ENCODE peak calls at places on chromosomes 16 and 17, in six cellular contexts. K, S, M, F, T and A are unnamed samples.
A peak's percentile ranks its signal among the peaks of the same experiment; 100 is the strongest.

GRCh38 chr17:19383681-19384470 is 3.1 kb downstream of the MFAP4 start:
- DNase-seq in F (no peak), S (no peak), T (no peak), K (no peak), M (no peak), A (no peak)

GRCh38 chr16:22012241-22012640 is 4.3 kb downstream of the MOSMO start:
- DNase-seq in F (no peak), M (no peak), K (no peak), S (no peak), T (no peak), A (no peak)

GRCh38 chr16:47905771-47906170 is 250.0 kb downstream of the ABCC12 start:
- DNase-seq in F (no peak), T (no peak), M (no peak), S (no peak), K (no peak), A (no peak)

GRCh38 chr17:78986048-78986648 is 6.4 kb upstream of the LGALS3BP start:
- DNase-seq in S (no peak), T (peak; percentile 43), F (no peak), M (peak; percentile 63), K (no peak), A (peak; percentile 60)

GRCh38 chr16:65710107-65710506 is 588.2 kb upstream of the CDH11 start:
- DNase-seq in M (no peak), S (no peak), T (no peak), F (no peak), K (no peak), A (no peak)

GRCh38 chr16:24986512-24987303 is 28.5 kb downstream of the ARHGAP17 start:
- DNase-seq in T (peak; percentile 83), F (no peak), S (no peak), K (no peak), M (peak; percentile 45), A (peak; percentile 91)

GRCh38 chr17:61457226-61457983 is 5.2 kb downstream of the TBX4 start:
- DNase-seq in M (no peak), S (no peak), F (no peak), T (no peak), K (no peak), A (no peak)

GRCh38 chr17:56499799-56500388 is 93.6 kb upstream of the NOG start:
- DNase-seq in M (peak; percentile 23), T (peak; percentile 24), S (no peak), K (peak; percentile 57), F (no peak), A (peak; percentile 47)

GRCh38 chr17:37743875-37744632 is 805 bp downstream of the HNF1B start:
- DNase-seq in T (peak; percentile 61), K (no peak), M (no peak), F (no peak), S (no peak), A (no peak)
- TF ChIP-seq EZH2 in T (no peak), K (no peak), M (no peak), F (no peak), S (peak; percentile 97), A (peak; percentile 99)

GRCh38 chr17:45131616-45132301 is 556 bp downstream of the PLCD3 start:
- DNase-seq in F (no peak), M (peak; percentile 65), T (no peak), S (no peak), K (no peak), A (peak; percentile 49)

GRCh38 chr17:45132302-45132568 is at the start of gene PLCD3:
- DNase-seq in M (no peak), T (no peak), K (no peak), S (no peak), F (no peak), A (no peak)

GRCh38 chr17:45131294-45131615 is 1.1 kb downstream of the PLCD3 start:
- DNase-seq in F (no peak), S (no peak), T (no peak), K (no peak), M (no peak), A (no peak)

GRCh38 chr17:45130640-45131293 is 1.5 kb downstream of the PLCD3 start:
- DNase-seq in K (no peak), F (no peak), S (no peak), T (no peak), M (peak; percentile 17), A (no peak)

GRCh38 chr17:45132569-45133463 is 501 bp upstream of the PLCD3 start:
- DNase-seq in F (no peak), T (peak; percentile 66), K (peak; percentile 67), S (no peak), M (peak; percentile 91), A (peak; percentile 83)
- TF ChIP-seq POLR2A in F (peak; percentile 62), T (peak; percentile 82), K (no peak), S (no peak), M (peak; percentile 59), A (peak; percentile 78)

DNA sequence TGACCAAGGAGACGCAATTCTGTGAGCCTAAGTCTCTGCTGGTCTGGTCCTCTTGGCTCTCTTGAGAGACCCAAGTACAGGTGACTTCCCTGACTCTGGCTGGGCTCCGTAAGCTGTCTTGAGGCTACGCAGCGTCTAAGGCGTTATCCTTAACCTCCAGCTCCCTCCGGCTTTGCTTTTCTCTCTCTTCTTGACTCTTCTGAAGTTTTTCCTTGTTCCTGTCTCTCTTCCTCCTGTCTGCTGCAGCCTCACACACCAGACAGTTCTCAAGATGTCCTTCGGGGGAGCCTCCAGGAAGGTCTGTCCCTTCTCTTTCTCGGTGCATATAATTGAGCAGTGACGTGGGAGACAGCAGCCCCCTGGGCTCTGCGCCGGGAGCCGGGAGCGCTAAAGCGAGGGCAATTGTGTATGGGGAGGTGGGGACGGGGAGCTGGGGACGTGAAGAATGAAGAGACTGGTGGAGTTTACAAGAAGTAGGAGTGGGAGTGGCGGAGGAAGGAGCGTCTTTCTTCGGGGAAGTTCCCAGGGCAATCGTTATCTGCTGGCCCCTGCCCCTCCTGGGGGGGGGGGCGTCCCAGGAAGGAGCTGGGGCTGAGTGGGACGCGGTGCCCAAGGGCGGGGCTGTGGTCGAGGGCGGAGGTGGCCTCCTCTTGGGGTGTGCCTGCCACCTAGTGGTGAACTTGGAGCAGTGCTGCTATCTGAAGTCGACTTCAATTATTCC is 6.9 kb upstream of the PIRT start:
- DNase-seq in F (peak; percentile 5), K (peak; percentile 48), T (peak; percentile 45), M (peak; percentile 84), S (peak; percentile 46), A (peak; percentile 56)
- TF ChIP-seq CTCF in F (peak; percentile 84), K (peak; percentile 87), T (peak; percentile 93), M (peak; percentile 75), S (peak; percentile 95), A (peak; percentile 88)

GRCh38 chr17:50055426-50056216 is at the start of gene ITGA3:
- DNase-seq in S (peak; percentile 84), K (peak; percentile 98), T (no peak), M (peak; percentile 85), F (no peak), A (peak; percentile 80)
- TF ChIP-seq EZH2 in S (no peak), K (no peak), T (peak; percentile 8), M (no peak), F (no peak), A (no peak)

DNA sequence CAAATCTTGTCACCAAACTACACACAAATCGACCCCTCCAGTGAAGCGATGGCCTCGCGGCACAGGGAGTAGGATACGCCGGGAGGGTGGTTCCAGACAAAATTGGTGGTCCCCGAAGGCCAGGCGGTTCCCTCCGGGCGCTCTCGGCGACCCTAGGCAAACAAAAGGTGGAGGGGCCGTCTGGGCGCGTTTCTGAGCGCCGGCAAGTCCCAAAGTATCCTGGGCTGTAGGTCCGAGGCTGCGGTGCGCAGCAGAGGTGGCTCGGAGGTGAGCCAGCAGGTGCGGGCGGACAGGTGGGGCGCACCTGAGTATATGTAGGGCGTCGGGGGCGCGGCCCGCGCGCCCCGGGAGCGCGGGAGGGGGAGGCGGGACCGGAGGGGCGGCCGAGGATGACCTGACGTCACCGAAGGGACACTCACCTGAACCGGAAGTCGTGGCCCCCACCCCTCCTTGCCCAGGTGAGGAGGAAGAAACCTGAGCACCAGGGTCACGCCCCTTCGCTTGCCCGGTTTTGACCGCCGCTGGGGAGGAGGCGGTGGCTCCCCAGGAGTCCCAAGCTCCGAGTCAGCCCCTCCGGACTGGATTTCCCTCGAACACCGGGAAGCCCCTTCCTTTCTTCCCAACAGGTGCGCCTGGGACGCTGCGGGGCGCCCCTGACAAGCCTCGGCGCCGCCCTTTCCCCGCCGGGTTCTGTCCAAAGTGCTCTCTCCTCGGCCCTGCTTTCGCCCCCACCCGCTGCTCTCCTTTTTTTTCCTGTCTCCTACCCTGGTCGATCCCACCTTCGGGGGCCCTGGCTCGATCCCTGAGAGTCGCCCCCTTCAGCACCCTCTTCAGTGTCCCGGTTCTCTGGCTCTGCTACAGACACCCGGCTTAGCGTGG is at the start of gene CLDN7:
- DNase-seq in K (peak; percentile 93), S (peak; percentile 90), T (no peak), F (no peak), M (peak; percentile 14), A (no peak)
- TF ChIP-seq POLR2A in K (peak; percentile 96), S (peak; percentile 99), T (no peak), F (no peak), M (no peak), A (no peak)

DNA sequence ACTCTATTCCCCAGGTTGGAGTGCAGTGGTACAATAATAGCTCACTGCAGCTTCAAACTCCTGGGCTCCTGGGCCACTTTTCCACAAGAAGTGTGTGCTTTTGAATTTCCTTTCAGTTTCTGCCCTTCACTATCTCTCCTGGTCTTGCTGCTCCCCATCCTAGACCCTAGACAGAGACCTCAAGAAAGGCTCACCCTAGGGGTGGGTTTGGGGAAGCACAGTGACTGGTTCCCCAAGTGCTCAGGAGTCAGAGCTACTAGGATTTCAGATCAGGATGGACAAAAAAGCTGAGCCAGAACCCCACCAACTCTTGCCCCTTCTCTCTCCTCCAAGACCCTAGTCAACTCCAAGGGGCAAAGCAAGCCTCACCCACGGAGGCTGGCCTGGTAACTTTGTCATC is 1.6 kb upstream of the SEBOX start:
- DNase-seq in T (no peak), K (no peak), S (no peak), F (no peak), M (peak; percentile 36), A (no peak)
- TF ChIP-seq CTCF in T (no peak), K (peak; percentile 29), S (peak; percentile 47), F (peak; percentile 7), M (peak; percentile 47), A (no peak)

DNA sequence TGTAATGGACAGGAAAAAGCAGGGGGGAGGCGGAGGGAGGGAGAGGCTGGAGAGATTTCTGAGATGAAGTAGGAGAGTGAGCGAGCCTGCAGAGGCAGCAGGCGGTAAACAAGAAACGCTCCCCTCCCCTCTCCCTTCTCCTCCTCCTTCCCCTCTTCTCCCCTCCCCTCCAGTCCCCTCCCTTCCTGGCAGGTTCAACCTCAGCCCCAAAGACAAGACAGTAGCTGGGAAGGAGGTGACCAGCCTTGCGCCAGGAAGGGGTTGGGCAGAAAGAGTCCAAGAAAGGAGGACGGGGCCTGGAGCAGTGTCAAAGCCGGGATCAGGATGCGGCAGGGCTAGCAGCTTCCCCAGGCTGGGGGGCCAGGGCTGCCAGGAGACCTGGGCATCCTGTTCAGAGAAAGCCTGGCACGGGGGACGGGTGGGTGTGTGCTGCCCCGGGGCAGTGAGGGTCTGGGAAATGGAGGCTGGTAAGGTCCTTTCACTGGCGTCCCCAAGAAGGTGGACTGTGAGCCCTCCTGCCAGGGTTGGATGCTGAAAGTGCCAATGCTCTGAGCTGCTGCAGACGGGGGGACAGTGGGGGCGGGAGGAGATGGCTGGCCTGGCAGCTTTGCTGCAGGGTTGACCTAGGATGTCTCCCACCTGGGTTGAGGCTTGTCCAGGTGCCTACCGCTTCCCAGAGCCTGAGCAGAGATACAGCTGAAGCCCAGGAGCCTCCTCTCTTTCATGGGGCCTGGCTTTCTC is 261.6 kb upstream of the TNRC6C start:
- DNase-seq in K (no peak), T (no peak), S (no peak), M (no peak), F (no peak), A (no peak)
- TF ChIP-seq EZH2 in K (no peak), T (no peak), S (no peak), M (no peak), F (no peak), A (no peak)

GRCh38 chr16:71808593-71809449 is at the start of gene AP1G1:
- DNase-seq in T (peak; percentile 98), M (peak; percentile 96), F (peak; percentile 96), S (peak; percentile 92), K (peak; percentile 99), A (peak; percentile 97)
- TF ChIP-seq POLR2A in T (peak; percentile 88), M (peak; percentile 83), F (peak; percentile 92), S (peak; percentile 86), K (peak; percentile 86), A (peak; percentile 87)